ENCODE peak calls at places on chromosomes 13 and 19, in five cellular contexts. P, L, G, N and Y are unnamed samples.

GRCh38 chr19:40689339-40690049 is 957 bp downstream of the NUMBL start:
- DNase-seq in L (no peak), G (peak), N (peak), P (no peak), Y (no peak)

GRCh38 chr13:21079206-21079605 is 17.8 kb upstream of the LATS2 start:
- DNase-seq in N (no peak), L (no peak), G (no peak), P (no peak), Y (no peak)

GRCh38 chr13:84413016-84413415 is 530.7 kb upstream of the SLITRK1 start:
- DNase-seq in G (no peak), P (no peak), L (no peak), N (no peak), Y (no peak)

GRCh38 chr13:66532146-66532545 is 698.0 kb downstream of the PCDH9 start:
- DNase-seq in P (no peak), N (no peak), G (no peak), L (no peak), Y (peak)

GRCh38 chr19:4130635-4131438 is 6.9 kb upstream of the MAP2K2 start:
- DNase-seq in L (no peak), G (peak), P (no peak), N (no peak), Y (peak)

GRCh38 chr19:48780684-48781391 is 25.5 kb downstream of the FGF21 start:
- DNase-seq in N (no peak), G (peak), L (no peak), P (no peak), Y (peak)

GRCh38 chr13:110015253-110015652 is 228.9 kb upstream of the IRS2 start:
- DNase-seq in L (peak), N (no peak), P (no peak), G (no peak), Y (peak)

GRCh38 chr19:5534787-5535586 is 32.8 kb downstream of the TINCR start:
- DNase-seq in P (no peak), N (no peak), L (no peak), G (no peak), Y (no peak)

GRCh38 chr13:46297338-46297737 is 85.6 kb downstream of the LRRC63 start:
- DNase-seq in G (no peak), N (no peak), L (no peak), P (no peak), Y (peak)

GRCh38 chr13:63048648-63049047 is 1633.0 kb upstream of the PCDH20 start:
- DNase-seq in N (no peak), P (no peak), L (no peak), G (no peak), Y (no peak)

GRCh38 chr19:35267818-35268545 is 780 bp upstream of the USF2 start:
- DNase-seq in G (peak), N (peak), L (peak), P (peak), Y (peak)